ENCODE peak calls at places on chromosomes 3 and 15, in four cellular contexts. U is testis; A is CD4-positive, alpha-beta T cell; H is aorta. Z is an unnamed sample. For H3K27me3, the result is how much of the 10 kb centered on the place peaks cover.

GRCh38 chr3:157088506-157089454 is 71.2 kb downstream of the CCNL1 start:
- DNase-seq in U (peak), H (peak), A (peak), Z (peak)

GRCh38 chr3:196207833-196208607 is 3.2 kb downstream of the ZDHHC19 start:
- DNase-seq in A (peak), U (peak), H (peak), Z (no peak)

GRCh38 chr15:72306211-72306785 is 13.7 kb downstream of the CELF6 start:
- DNase-seq in U (no peak), A (peak), H (peak), Z (no peak)

GRCh38 chr3:195847061-195847950 is 35.6 kb upstream of the MUC4 start:
- DNase-seq in H (no peak), U (no peak), A (no peak), Z (no peak)

GRCh38 chr3:114569186-114569585 is 275.4 kb downstream of the TIGIT start:
- DNase-seq in A (no peak), H (no peak), U (no peak), Z (no peak)

GRCh38 chr3:71022552-71023335 is 560.8 kb downstream of the FOXP1 start:
- DNase-seq in A (no peak), U (no peak), H (no peak), Z (no peak)

GRCh38 chr3:126402666-126403302 is 8.1 kb downstream of the CFAP100 start:
- DNase-seq in A (no peak), H (no peak), U (no peak), Z (no peak)

GRCh38 chr3:174681784-174682183 is 177.3 kb upstream of the NAALADL2 start:
- DNase-seq in A (no peak), U (no peak), H (no peak), Z (no peak)

GRCh38 chr3:124701687-124702086 is 28.6 kb upstream of the UMPS start:
- DNase-seq in U (no peak), A (no peak), H (no peak), Z (no peak)

GRCh38 chr15:48358229-48358641 is 27.0 kb downstream of the DUT start:
- DNase-seq in A (no peak), H (no peak), U (no peak), Z (no peak)

GRCh38 chr3:196793224-196793623 is 53.6 kb downstream of the PAK2 start:
- DNase-seq in A (no peak), H (no peak), U (no peak), Z (no peak)

GRCh38 chr3:54653456-54654195 is 274.2 kb downstream of the LRTM1 start:
- DNase-seq in A (no peak), H (no peak), U (no peak), Z (no peak)

GRCh38 chr3:131453536-131453935 is 49.2 kb downstream of the MRPL3 start:
- DNase-seq in A (no peak), H (no peak), U (no peak), Z (no peak)

GRCh38 chr3:16604887-16605602 is at the start of gene DAZL:
- DNase-seq in A (no peak), U (peak), H (peak), Z (no peak)

GRCh38 chr3:110881069-110881468 is 190.5 kb upstream of the NECTIN3 start:
- DNase-seq in A (no peak), H (peak), U (peak), Z (no peak)

GRCh38 chr15:29040367-29040745 is 154.6 kb downstream of the APBA2 start:
- DNase-seq in A (no peak), U (no peak), H (no peak), Z (no peak)

GRCh38 chr3:115836944-115837343 is 213.6 kb downstream of the GAP43 start:
- DNase-seq in H (no peak), U (no peak), A (no peak), Z (no peak)

GRCh38 chr15:95329362-95329761 is 1001.1 kb upstream of the NR2F2 start:
- DNase-seq in U (peak), H (no peak), A (no peak), Z (no peak)

GRCh38 chr15:66774001-66774814 is 72.2 kb downstream of the SMAD6 start:
- DNase-seq in H (peak), A (peak), U (peak), Z (peak)

GRCh38 chr3:68972358-68972979 is 40.1 kb upstream of the TAFA4 start:
- DNase-seq in U (peak), A (no peak), H (peak), Z (no peak)

GRCh38 chr15:52093539-52094502 is 18.8 kb downstream of the BCL2L10 start:
- DNase-seq in H (peak), A (no peak), U (no peak), Z (peak)

GRCh38 chr3:138348950-138349739 is 766 bp downstream of the MRAS start:
- DNase-seq in H (no peak), U (peak), A (no peak), Z (peak)

GRCh38 chr15:20357139-20358065 is 184.2 kb downstream of the GOLGA6L6 start:
- DNase-seq in A (peak), H (peak), U (no peak), Z (no peak)

GRCh38 chr3:40713306-40713705 is 188.5 kb downstream of the ZNF621 start:
- DNase-seq in H (no peak), A (no peak), U (no peak), Z (no peak)

GRCh38 chr15:28888302-28888894 is 2.6 kb downstream of the APBA2 start:
- DNase-seq in H (no peak), U (no peak), A (no peak), Z (no peak)

GRCh38 chr3:148790841-148791240 is 36.8 kb upstream of the CPB1 start:
- DNase-seq in U (peak), H (peak), A (no peak), Z (peak)

GRCh38 chr15:74369084-74369745 is 1.8 kb upstream of the CYP11A1 start:
- DNase-seq in U (peak), A (no peak), H (no peak), Z (no peak)

GRCh38 chr3:47712398-47712797 is 69.3 kb downstream of the SMARCC1 start:
- DNase-seq in H (no peak), U (no peak), A (no peak), Z (no peak)

GRCh38 chr3:38579551-38580449 is 69.7 kb downstream of the SCN5A start:
- DNase-seq in A (no peak), H (no peak), U (no peak), Z (peak)

GRCh38 chr3:71784201-71784913 is 591 bp downstream of the PROK2 start:
- DNase-seq in A (no peak), H (no peak), U (no peak), Z (no peak)

GRCh38 chr3:49712631-49713317 is 6.7 kb downstream of the AMIGO3 start:
- DNase-seq in A (no peak), U (no peak), H (no peak), Z (no peak)

GRCh38 chr15:71288348-71288955 is 173.2 kb downstream of the THSD4 start:
- DNase-seq in U (no peak), H (no peak), A (no peak), Z (no peak)

GRCh38 chr3:179464296-179465092 is 13.2 kb upstream of the GNB4 start:
- DNase-seq in A (no peak), H (no peak), U (no peak), Z (no peak)

GRCh38 chr3:117103645-117104044 is 394.1 kb downstream of the TUSC7 start:
- DNase-seq in U (no peak), H (no peak), A (no peak), Z (no peak)

GRCh38 chr3:113277886-113278598 is 66.7 kb downstream of the BOC start:
- DNase-seq in U (no peak), A (no peak), H (no peak), Z (no peak)

GRCh38 chr3:14204605-14205284 is 26.1 kb downstream of the LSM3 start:
- DNase-seq in U (no peak), H (no peak), A (no peak), Z (peak)

GRCh38 chr15:94126999-94127398 is 104.4 kb upstream of the MCTP2 start:
- DNase-seq in U (no peak), H (no peak), A (no peak), Z (no peak)

GRCh38 chr3:135487261-135487660 is 478.3 kb upstream of the PPP2R3A start:
- DNase-seq in U (peak), H (no peak), A (no peak), Z (no peak)

GRCh38 chr3:58092516-58092915 is 84.3 kb downstream of the FLNB start:
- DNase-seq in H (no peak), A (no peak), U (no peak), Z (no peak)

GRCh38 chr3:194265505-194265892 is 85.6 kb downstream of the CPN2 start:
- DNase-seq in A (no peak), H (peak), U (peak), Z (peak)

GRCh38 chr15:32034106-32034505 is 3.8 kb downstream of the CHRNA7 start:
- DNase-seq in U (no peak), A (no peak), H (no peak), Z (no peak)
- H3K27me3 ChIP-seq in U (under half), A (under half), H (under half), Z (under half)

GRCh38 chr15:98528056-98528725 is 120.1 kb upstream of the IGF1R start:
- DNase-seq in H (no peak), A (no peak), U (no peak), Z (no peak)

GRCh38 chr15:98532063-98532462 is 116.3 kb upstream of the IGF1R start:
- DNase-seq in A (no peak), H (no peak), U (no peak), Z (no peak)

GRCh38 chr15:98526094-98526493 is 122.2 kb upstream of the IGF1R start:
- DNase-seq in A (no peak), H (no peak), U (no peak), Z (no peak)

GRCh38 chr15:98529205-98530145 is 118.9 kb upstream of the IGF1R start:
- DNase-seq in A (no peak), H (no peak), U (no peak), Z (no peak)

GRCh38 chr15:98530570-98530969 is 117.8 kb upstream of the IGF1R start:
- DNase-seq in A (no peak), U (no peak), H (no peak), Z (no peak)
- H3K27me3 ChIP-seq in A (under half), U (under half), H (under half), Z (under half)

GRCh38 chr15:65338823-65339222 is 34.3 kb downstream of the RNU5B-1 start:
- DNase-seq in H (no peak), A (no peak), U (no peak), Z (no peak)

GRCh38 chr15:65338366-65338765 is 33.9 kb downstream of the RNU5B-1 start:
- DNase-seq in A (no peak), U (no peak), H (no peak), Z (no peak)

GRCh38 chr15:65337436-65338070 is 33.1 kb downstream of the RNU5B-1 start:
- DNase-seq in U (no peak), H (no peak), A (no peak), Z (no peak)

GRCh38 chr15:65339926-65340325 is 35.4 kb downstream of the RNU5B-1 start:
- DNase-seq in U (no peak), A (no peak), H (no peak), Z (no peak)

DNA sequence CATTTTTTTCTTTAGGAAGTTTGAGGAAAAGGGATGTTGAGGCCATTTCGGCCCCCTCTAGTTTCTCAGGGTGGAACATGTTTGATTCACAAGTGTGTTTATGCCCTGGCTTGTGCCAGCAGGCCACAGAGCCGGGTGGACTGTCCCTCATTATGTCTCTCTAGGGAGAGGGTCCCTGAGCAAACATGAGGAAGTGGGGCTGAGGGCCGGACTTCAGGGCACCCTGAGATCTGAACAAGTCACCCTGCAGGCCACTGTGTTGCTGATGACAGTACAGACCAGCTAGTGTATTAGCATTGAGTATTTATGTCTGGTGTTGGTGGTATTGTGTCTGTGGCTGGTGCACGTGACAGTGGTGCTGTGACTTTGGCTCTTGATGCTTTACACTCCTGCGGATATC is 35.0 kb downstream of the RNU5B-1 start:
- DNase-seq in A (no peak), H (no peak), U (no peak), Z (no peak)
- H3K27me3 ChIP-seq in A (under half), H (under half), U (under half), Z (half or more)

GRCh38 chr3:129001817-129002572 is 891 bp downstream of the EFCC1 start:
- DNase-seq in U (no peak), A (no peak), H (peak), Z (no peak)
- H3K27me3 ChIP-seq in U (under half), A (under half), H (under half), Z (half or more)

GRCh38 chr3:61613666-61614065 is 52.3 kb downstream of the PTPRG start:
- DNase-seq in A (no peak), H (no peak), U (no peak), Z (no peak)
- H3K27me3 ChIP-seq in A (under half), H (under half), U (under half), Z (under half)

GRCh38 chr3:27723803-27724458 is 1.8 kb upstream of the EOMES start:
- DNase-seq in U (no peak), H (no peak), A (no peak), Z (no peak)
- H3K27me3 ChIP-seq in U (under half), H (under half), A (half or more), Z (half or more)

DNA sequence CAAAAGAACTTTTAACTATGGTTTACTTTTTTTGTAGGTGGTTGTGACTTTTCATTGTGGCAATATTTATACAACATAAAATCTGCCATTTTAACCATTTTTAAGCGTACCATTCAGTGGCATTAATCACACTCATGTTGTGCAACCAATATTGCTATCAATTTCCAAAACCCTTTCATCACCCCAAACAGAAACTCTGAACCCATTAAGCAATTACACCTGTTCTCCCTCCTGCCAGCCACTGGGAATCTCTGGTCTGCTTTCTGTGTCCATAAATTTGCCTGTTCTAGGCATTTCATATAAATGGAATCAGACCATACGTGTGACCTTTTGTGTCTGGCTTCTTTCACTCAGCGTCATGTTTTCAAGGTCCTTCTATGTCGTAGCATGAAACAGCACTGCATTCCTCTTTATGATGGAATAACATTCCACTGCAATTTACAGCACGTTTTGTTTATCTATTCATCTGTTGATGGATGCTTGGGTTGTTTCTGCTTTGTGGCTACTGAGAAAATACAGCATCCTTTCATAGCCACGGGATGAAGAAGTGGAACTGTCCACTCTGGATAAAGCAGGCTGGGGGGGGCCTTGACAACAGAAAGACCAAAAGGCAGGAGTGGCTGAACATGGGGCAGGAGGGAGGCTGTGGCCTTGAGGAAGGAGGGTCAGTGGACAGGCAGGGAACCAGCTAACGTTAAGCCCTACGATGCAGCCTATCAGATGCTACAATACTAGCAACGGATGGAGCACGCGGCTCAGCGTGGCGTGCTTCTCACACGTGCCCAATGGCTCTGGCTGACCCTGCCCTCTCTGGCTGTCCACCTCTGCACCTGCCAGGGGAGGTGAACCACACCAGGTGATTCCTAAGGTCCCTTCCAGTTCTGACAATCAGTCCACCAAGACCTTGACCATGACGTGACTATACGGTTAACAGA is 110.9 kb downstream of the SEC22A start:
- DNase-seq in U (no peak), A (no peak), H (peak), Z (no peak)
- H3K27me3 ChIP-seq in U (under half), A (under half), H (under half), Z (under half)